ENCODE peak calls at places on chromosome 5, in four cellular contexts. One of them, this sample, is unnamed.

GRCh38 chr5:139636207-139636792 is 11.8 kb upstream of the CXXC5 start:
- DNase-seq in AG08395: no peak
- DNase-seq in activated T-cell treated with anti-CD3 and anti-CD28 coated beads, Interleukin-2, amount 50 U/mL, for 72 hours: peak; percentile 75
- DNase-seq in G401: no peak
- DNase-seq in this sample: no peak

GRCh38 chr5:174145821-174146220 is 100.3 kb downstream of the NSG2 start:
- DNase-seq in G401: peak; percentile 44
- DNase-seq in AG08395: no peak
- DNase-seq in activated T-cell treated with anti-CD3 and anti-CD28 coated beads, Interleukin-2, amount 50 U/mL, for 72 hours: peak; percentile 72
- DNase-seq in this sample: no peak

GRCh38 chr5:179115845-179116524 is 55.8 kb downstream of the ZNF354C start:
- DNase-seq in activated T-cell treated with anti-CD3 and anti-CD28 coated beads, Interleukin-2, amount 50 U/mL, for 72 hours: no peak
- DNase-seq in AG08395: no peak
- DNase-seq in G401: no peak
- DNase-seq in this sample: no peak

GRCh38 chr5:163790497-163790896 is 285.1 kb downstream of the MAT2B start:
- DNase-seq in activated T-cell treated with anti-CD3 and anti-CD28 coated beads, Interleukin-2, amount 50 U/mL, for 72 hours: no peak
- DNase-seq in G401: no peak
- DNase-seq in AG08395: no peak
- DNase-seq in this sample: no peak

GRCh38 chr5:146924132-146924531 is 45.6 kb upstream of the PPP2R2B start:
- DNase-seq in G401: no peak
- DNase-seq in activated T-cell treated with anti-CD3 and anti-CD28 coated beads, Interleukin-2, amount 50 U/mL, for 72 hours: no peak
- DNase-seq in AG08395: no peak
- DNase-seq in this sample: no peak

GRCh38 chr5:116454417-116454927 is 120.2 kb downstream of the SEMA6A start:
- DNase-seq in G401: no peak
- DNase-seq in AG08395: peak; percentile 91
- DNase-seq in activated T-cell treated with anti-CD3 and anti-CD28 coated beads, Interleukin-2, amount 50 U/mL, for 72 hours: no peak
- DNase-seq in this sample: no peak

GRCh38 chr5:62273691-62274090 is 32.3 kb upstream of the KIF2A start:
- DNase-seq in activated T-cell treated with anti-CD3 and anti-CD28 coated beads, Interleukin-2, amount 50 U/mL, for 72 hours: no peak
- DNase-seq in AG08395: no peak
- DNase-seq in G401: peak; percentile 34
- DNase-seq in this sample: no peak

GRCh38 chr5:181028032-181028819 is 11.8 kb upstream of the BTNL9 start:
- DNase-seq in G401: no peak
- DNase-seq in AG08395: no peak
- DNase-seq in activated T-cell treated with anti-CD3 and anti-CD28 coated beads, Interleukin-2, amount 50 U/mL, for 72 hours: no peak
- DNase-seq in this sample: no peak

GRCh38 chr5:88145205-88145602 is 123.4 kb downstream of the TMEM161B start:
- DNase-seq in AG08395: no peak
- DNase-seq in G401: no peak
- DNase-seq in activated T-cell treated with anti-CD3 and anti-CD28 coated beads, Interleukin-2, amount 50 U/mL, for 72 hours: no peak
- DNase-seq in this sample: peak; percentile 16

GRCh38 chr5:154608531-154609011 is 130.5 kb upstream of the HAND1 start:
- DNase-seq in activated T-cell treated with anti-CD3 and anti-CD28 coated beads, Interleukin-2, amount 50 U/mL, for 72 hours: no peak
- DNase-seq in AG08395: no peak
- DNase-seq in G401: no peak
- DNase-seq in this sample: no peak

GRCh38 chr5:180860273-180860886 is 696 bp downstream of the ZFP62 start:
- DNase-seq in activated T-cell treated with anti-CD3 and anti-CD28 coated beads, Interleukin-2, amount 50 U/mL, for 72 hours: peak; percentile 64
- DNase-seq in G401: peak; percentile 60
- DNase-seq in AG08395: peak; percentile 32
- DNase-seq in this sample: no peak

GRCh38 chr5:139383275-139383992 is at the start of gene SLC23A1:
- DNase-seq in AG08395: no peak
- DNase-seq in G401: no peak
- DNase-seq in activated T-cell treated with anti-CD3 and anti-CD28 coated beads, Interleukin-2, amount 50 U/mL, for 72 hours: no peak
- DNase-seq in this sample: peak; percentile 12

GRCh38 chr5:88236866-88237642 is 31.6 kb downstream of the TMEM161B start:
- DNase-seq in AG08395: peak; percentile 11
- DNase-seq in G401: no peak
- DNase-seq in activated T-cell treated with anti-CD3 and anti-CD28 coated beads, Interleukin-2, amount 50 U/mL, for 72 hours: no peak
- DNase-seq in this sample: no peak

GRCh38 chr5:175288048-175288621 is 155.8 kb downstream of the DRD1 start:
- DNase-seq in G401: peak; percentile 75
- DNase-seq in AG08395: peak; percentile 56
- DNase-seq in activated T-cell treated with anti-CD3 and anti-CD28 coated beads, Interleukin-2, amount 50 U/mL, for 72 hours: no peak
- DNase-seq in this sample: no peak

GRCh38 chr5:177427919-177428573 is 1.6 kb downstream of the GRK6 start:
- DNase-seq in G401: no peak
- DNase-seq in activated T-cell treated with anti-CD3 and anti-CD28 coated beads, Interleukin-2, amount 50 U/mL, for 72 hours: peak; percentile 54
- DNase-seq in AG08395: no peak
- DNase-seq in this sample: no peak

GRCh38 chr5:113490317-113490716 is 2.1 kb upstream of the MCC start:
- DNase-seq in activated T-cell treated with anti-CD3 and anti-CD28 coated beads, Interleukin-2, amount 50 U/mL, for 72 hours: no peak
- DNase-seq in G401: no peak
- DNase-seq in AG08395: no peak
- DNase-seq in this sample: no peak

GRCh38 chr5:68544656-68545565 is 329.4 kb downstream of the PIK3R1 start:
- DNase-seq in AG08395: peak; percentile 42
- DNase-seq in G401: no peak
- DNase-seq in activated T-cell treated with anti-CD3 and anti-CD28 coated beads, Interleukin-2, amount 50 U/mL, for 72 hours: no peak
- DNase-seq in this sample: no peak

GRCh38 chr5:151075698-151076331 is 5.0 kb downstream of the TNIP1 start:
- DNase-seq in AG08395: peak; percentile 54
- DNase-seq in activated T-cell treated with anti-CD3 and anti-CD28 coated beads, Interleukin-2, amount 50 U/mL, for 72 hours: peak; percentile 41
- DNase-seq in G401: no peak
- DNase-seq in this sample: no peak

GRCh38 chr5:142421158-142421617 is 96.4 kb upstream of the SPRY4 start:
- DNase-seq in G401: no peak
- DNase-seq in AG08395: no peak
- DNase-seq in activated T-cell treated with anti-CD3 and anti-CD28 coated beads, Interleukin-2, amount 50 U/mL, for 72 hours: no peak
- DNase-seq in this sample: no peak